ENCODE peak calls at places on chromosome 2, in seven cellular contexts. E is thoracic aorta, J is glutamatergic neuron, V is omental fat pad, M is Peyer's patch, W is GM23338, D is astrocyte of the cerebellum. X is an unnamed sample.

GRCh38 chr2:216491757-216492635 is 6.6 kb upstream of the RPL37A start:
- DNase-seq in E (no peak), J (no peak), V (no peak), M (no peak), W (no peak), D (no peak), X (no peak)

GRCh38 chr2:168521342-168521741 is 65.3 kb downstream of the CERS6 start:
- DNase-seq in E (no peak), J (no peak), V (no peak), M (no peak), W (peak), D (no peak), X (no peak)

GRCh38 chr2:95387358-95387757 is 15.2 kb upstream of the FAHD2A start:
- DNase-seq in E (no peak), J (no peak), V (no peak), M (no peak), W (no peak), D (no peak), X (no peak)

GRCh38 chr2:28253543-28253942 is 139.1 kb upstream of the FOSL2 start:
- DNase-seq in E (no peak), J (no peak), V (no peak), M (no peak), W (no peak), D (no peak), X (no peak)

GRCh38 chr2:239660390-239661228 is 259.8 kb upstream of the HDAC4 start:
- DNase-seq in E (no peak), J (no peak), V (no peak), M (peak), W (no peak), D (no peak), X (no peak)

GRCh38 chr2:213149332-213149875 is 2.0 kb downstream of the IKZF2 start:
- DNase-seq in E (no peak), J (no peak), V (no peak), M (no peak), W (no peak), D (peak), X (no peak)

GRCh38 chr2:72841462-72842125 is 15.8 kb upstream of the EXOC6B start:
- DNase-seq in E (no peak), J (no peak), V (no peak), M (no peak), W (no peak), D (no peak), X (no peak)

GRCh38 chr2:173869244-173869643 is 95.9 kb downstream of the SP3 start:
- DNase-seq in E (no peak), J (no peak), V (no peak), M (no peak), W (no peak), D (no peak), X (no peak)

GRCh38 chr2:147382322-147382948 is 462.4 kb upstream of the ACVR2A start:
- DNase-seq in E (no peak), J (no peak), V (no peak), M (peak), W (no peak), D (no peak), X (no peak)

GRCh38 chr2:235940330-235940729 is 227.9 kb downstream of the GBX2 start:
- DNase-seq in E (no peak), J (no peak), V (no peak), M (no peak), W (no peak), D (peak), X (no peak)

GRCh38 chr2:64204006-64204632 is 59.9 kb upstream of the PELI1 start:
- DNase-seq in E (no peak), J (no peak), V (no peak), M (peak), W (peak), D (no peak), X (no peak)

GRCh38 chr2:78814331-78814986 is 211.0 kb upstream of the REG3G start:
- DNase-seq in E (no peak), J (no peak), V (no peak), M (no peak), W (no peak), D (no peak), X (no peak)

GRCh38 chr2:233350708-233351107 is 3.6 kb upstream of the DGKD start:
- DNase-seq in E (no peak), J (no peak), V (no peak), M (no peak), W (no peak), D (peak), X (no peak)

GRCh38 chr2:30670453-30670852 is 136.8 kb downstream of the CAPN13 start:
- DNase-seq in E (no peak), J (no peak), V (no peak), M (no peak), W (peak), D (no peak), X (no peak)
- TF ChIP-seq CTCF in E (no peak), J (no peak), V (no peak), M (no peak), W (peak), D (no peak), X (no peak)

GRCh38 chr2:161308178-161308955 is at the start of gene PSMD14:
- DNase-seq in E (peak), J (peak), V (peak), M (peak), W (peak), D (peak), X (peak)
- TF ChIP-seq CTCF in E (no peak), J (no peak), V (no peak), M (no peak), W (no peak), D (no peak), X (no peak)

GRCh38 chr2:2843969-2844548 is 513.0 kb upstream of the MYT1L start:
- DNase-seq in E (no peak), J (no peak), V (no peak), M (no peak), W (peak), D (no peak), X (no peak)
- TF ChIP-seq CTCF in E (no peak), J (peak), V (no peak), M (no peak), W (peak), D (no peak), X (no peak)

DNA sequence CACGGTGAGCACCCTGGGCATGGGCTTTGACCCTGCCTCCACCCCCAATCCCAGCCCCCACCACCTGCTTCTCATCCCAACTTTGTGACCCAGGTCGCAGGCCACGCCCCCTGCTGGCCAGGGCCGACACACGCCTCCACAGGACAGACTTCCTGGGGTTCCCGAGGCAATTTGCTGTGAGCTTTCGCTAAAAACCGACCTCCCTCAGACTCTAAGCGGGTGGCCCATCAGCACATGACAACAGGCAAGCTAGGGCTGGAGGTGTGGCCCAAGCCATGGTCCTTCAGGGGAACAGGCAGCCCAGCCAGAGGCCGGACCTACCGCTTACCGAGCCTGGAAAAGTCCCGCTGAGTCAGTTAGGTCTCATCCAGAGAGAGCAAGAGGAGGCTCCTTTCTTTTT is 31.9 kb downstream of the C1QL2 start:
- DNase-seq in E (no peak), J (peak), V (no peak), M (no peak), W (peak), D (no peak), X (peak)
- TF ChIP-seq CTCF in E (no peak), J (peak), V (no peak), M (peak), W (peak), D (peak), X (peak)

X was measured in natural killer cell.